ENCODE peak calls at places on chromosomes 3 and 15, in four cellular contexts. M is H1, U is endothelial cell of umbilical vein, C is K562. B is an unnamed sample.

GRCh38 chr15:80484312-80484981 is 80.3 kb downstream of the ARNT2 start:
- DNase-seq in U (no peak), C (no peak), M (no peak), B (no peak)

GRCh38 chr3:124699686-124700396 is 30.4 kb upstream of the UMPS start:
- DNase-seq in M (no peak), C (no peak), U (no peak), B (peak; percentile 98)

GRCh38 chr15:55742498-55742926 is 440 bp downstream of the PRTG start:
- DNase-seq in C (peak; percentile 6), U (peak; percentile 65), M (no peak), B (no peak)

GRCh38 chr3:40071683-40072238 is 237.7 kb upstream of the EIF1B start:
- DNase-seq in U (no peak), M (no peak), C (no peak), B (no peak)

GRCh38 chr3:16668776-16669545 is 63.7 kb upstream of the DAZL start:
- DNase-seq in M (no peak), C (no peak), U (no peak), B (no peak)

GRCh38 chr15:63385911-63386531 is 4.4 kb upstream of the CA12 start:
- DNase-seq in M (no peak), C (no peak), U (no peak), B (no peak)

GRCh38 chr3:58009026-58009748 is 965 bp downstream of the FLNB start:
- DNase-seq in C (peak; percentile 36), M (peak; percentile 50), U (no peak), B (no peak)

GRCh38 chr3:137263982-137264777 is 306.4 kb downstream of the IL20RB start:
- DNase-seq in M (no peak), U (no peak), C (no peak), B (no peak)

GRCh38 chr15:33086500-33087141 is 107.9 kb downstream of the FMN1 start:
- DNase-seq in M (no peak), C (peak; percentile 43), U (peak; percentile 62), B (peak; percentile 19)

DNA sequence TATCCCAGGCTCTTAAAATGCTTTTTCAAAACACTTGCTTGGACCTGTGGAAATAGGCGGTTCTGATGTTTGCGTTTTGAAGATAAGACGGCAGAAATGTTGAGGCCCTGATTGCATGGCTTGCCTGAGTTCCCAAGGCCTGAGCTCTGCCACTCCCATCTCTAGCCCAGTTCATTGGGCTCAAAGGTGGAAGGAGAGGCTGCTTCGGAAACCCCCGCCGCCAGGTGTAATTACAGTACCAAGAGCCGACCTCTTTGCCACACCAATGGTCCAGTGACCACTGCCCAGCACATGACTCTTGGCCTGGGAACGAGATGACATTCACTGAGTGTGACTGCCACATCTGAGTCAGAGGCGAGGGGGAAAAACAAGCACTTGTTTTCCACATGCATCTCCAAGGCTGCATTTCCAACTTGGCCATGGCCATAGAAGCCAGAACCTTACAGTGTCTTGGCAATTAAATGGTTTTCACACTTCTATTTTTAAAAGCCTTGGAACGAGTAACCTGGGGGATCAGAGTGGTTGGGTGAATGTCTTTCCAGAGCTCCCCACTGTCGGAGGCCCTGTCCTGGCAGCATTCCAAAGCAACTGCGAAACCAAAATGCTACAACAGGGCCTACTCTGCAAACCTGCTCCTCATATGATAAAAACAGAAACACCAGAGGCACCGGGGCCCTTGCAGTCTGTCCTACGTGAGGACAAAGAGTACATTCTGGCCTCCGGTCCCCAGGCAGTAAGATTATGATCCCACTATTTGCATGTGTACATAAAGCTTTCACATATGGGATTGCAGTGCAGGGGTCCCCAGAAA is 63.8 kb upstream of the CGNL1 start:
- DNase-seq in M (no peak), U (no peak), C (peak; percentile 81), B (peak; percentile 50)
- TF ChIP-seq JUN in M (no peak), U (no peak), C (no peak), B (no peak)

GRCh38 chr3:50156549-50156948 is 1.4 kb downstream of the SEMA3F start:
- DNase-seq in M (peak; percentile 64), U (no peak), C (no peak), B (no peak)
- H3K9ac ChIP-seq in M (peak overlapping the region; percentile 51), U (peak overlapping the region; percentile 39), C (peak overlapping the region; percentile 83), B (peak overlapping the region; percentile 71)

DNA sequence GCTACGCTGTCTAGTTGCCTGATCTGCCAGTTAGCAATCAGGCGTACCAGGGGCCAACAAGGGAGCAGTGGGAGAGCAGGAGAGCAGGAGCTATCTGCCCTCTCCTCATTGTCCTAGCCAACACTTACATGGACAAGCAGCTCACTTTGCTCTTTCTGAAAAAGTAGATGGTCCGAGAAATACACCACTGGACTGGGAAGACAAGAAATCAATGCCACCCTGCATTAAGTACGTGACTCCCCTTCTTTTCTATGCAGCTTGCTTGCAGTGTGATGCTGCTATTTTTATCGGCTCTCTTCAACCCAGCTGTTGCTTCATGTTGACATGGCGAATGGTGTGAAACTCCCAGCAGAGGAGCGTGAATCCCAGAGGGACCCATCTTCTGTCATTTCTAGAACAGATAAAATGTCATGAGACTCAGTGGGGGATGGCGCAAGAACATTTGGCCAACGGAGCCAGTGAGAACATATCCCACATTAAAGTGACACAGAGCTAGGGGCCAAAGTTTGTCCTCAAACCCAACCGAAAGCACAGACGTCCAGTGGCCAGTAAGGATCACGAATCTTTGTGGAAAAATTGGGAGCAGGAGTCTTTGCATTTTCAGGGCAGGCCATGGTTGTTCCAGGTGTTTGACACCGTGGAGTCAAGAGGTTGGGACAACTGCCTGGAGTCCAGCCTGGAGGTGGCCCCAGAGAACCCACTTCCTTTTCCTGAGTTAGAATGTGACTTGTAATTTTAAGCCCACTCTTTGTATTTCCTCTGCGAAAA is 53.7 kb upstream of the MEF2A start:
- DNase-seq in U (no peak), M (no peak), C (no peak), B (no peak)
- H3K4me3 ChIP-seq in U (no peak overlapping the region), M (no peak overlapping the region), C (no peak overlapping the region), B (no peak overlapping the region)

DNA sequence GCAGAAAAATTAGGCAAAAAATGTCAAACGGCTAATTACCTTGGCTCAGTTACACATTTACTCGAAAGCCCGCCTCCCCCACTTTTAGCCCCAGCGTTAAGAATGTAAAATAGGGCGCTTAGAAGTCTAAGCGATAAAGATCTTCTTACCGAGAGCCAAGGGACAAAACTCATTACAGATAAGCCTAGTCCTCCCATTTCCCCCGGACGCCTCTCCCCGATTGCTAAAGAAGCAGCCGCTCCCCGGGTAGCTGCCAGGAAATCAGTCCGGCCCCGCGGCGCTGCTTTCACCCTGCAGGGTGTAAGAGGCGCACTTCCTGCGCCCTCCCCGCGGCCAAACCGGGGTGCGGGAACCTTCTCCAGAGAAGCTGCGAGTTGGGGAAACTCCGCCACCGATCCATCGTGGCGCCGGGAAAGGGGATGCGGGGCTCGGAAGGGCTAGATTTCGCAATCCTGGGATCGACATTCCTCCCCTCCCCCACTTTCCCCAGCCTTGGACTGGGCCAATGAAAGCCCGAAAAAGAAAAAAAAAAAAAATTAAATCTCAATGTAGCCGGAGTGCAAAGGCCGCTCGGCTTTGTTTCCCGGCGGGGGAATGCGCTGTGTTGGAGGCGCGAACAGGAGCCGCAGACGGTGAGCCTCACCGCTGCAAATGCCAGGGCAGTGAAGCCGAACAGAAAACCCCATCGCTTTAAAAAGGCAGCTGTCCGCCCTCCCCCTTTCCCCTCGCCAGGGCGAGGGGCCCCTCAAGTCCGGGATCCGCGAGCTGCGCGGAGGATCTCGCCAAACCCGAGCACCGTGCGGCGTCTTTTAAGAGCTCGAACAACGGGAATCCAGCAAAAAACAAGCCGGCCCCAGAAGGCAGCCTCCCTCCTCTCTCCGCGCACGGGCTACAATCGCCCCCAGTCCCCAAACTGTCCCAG is 658 bp upstream of the PTPRG start:
- DNase-seq in M (peak; percentile 87), C (no peak), U (peak; percentile 78), B (peak; percentile 81)
- TF ChIP-seq JUN in M (no peak), C (no peak), U (no peak), B (no peak)